ENCODE peak calls at places on chromosomes 12 and 14, in seven cellular contexts. I is SK-N-SH, P is H1, Q is GM12892, C is GM12878, N is GM12891, U is HepG2. A is an unnamed sample.

GRCh38 chr14:34302654-34303053 is 159.4 kb downstream of the SPTSSA start:
- DNase-seq in I (no peak), P (no peak), Q (no peak), C (no peak), N (no peak), U (no peak), A (no peak)

GRCh38 chr14:67228325-67228984 is 12.8 kb upstream of the PALS1 start:
- DNase-seq in I (no peak), P (no peak), Q (no peak), C (no peak), N (no peak), U (no peak), A (no peak)

GRCh38 chr14:84343637-84344036 is 1186.3 kb upstream of the FLRT2 start:
- DNase-seq in I (no peak), P (no peak), Q (no peak), C (no peak), N (no peak), U (no peak), A (no peak)

GRCh38 chr12:83110424-83110823 is 423.7 kb downstream of the TMTC2 start:
- DNase-seq in I (no peak), P (no peak), Q (no peak), C (no peak), N (no peak), U (no peak), A (no peak)

GRCh38 chr12:17348311-17348710 is 741.7 kb downstream of the RERGL start:
- DNase-seq in I (no peak), P (no peak), Q (no peak), C (no peak), N (no peak), U (no peak), A (no peak)

GRCh38 chr12:16076553-16076952 is 165.4 kb downstream of the DERA start:
- DNase-seq in I (peak), P (no peak), Q (no peak), C (no peak), N (no peak), U (peak), A (no peak)

GRCh38 chr14:96217381-96217913 is 12.8 kb downstream of the BDKRB2 start:
- DNase-seq in I (peak), P (no peak), Q (no peak), C (no peak), N (no peak), U (no peak), A (no peak)

GRCh38 chr12:132492522-132492921 is 2.6 kb downstream of the FBRSL1 start:
- DNase-seq in I (no peak), P (no peak), Q (no peak), C (peak), N (no peak), U (no peak), A (no peak)

GRCh38 chr12:108801736-108802665 is 55.4 kb downstream of the SSH1 start:
- DNase-seq in I (no peak), P (peak), Q (no peak), C (no peak), N (no peak), U (no peak), A (no peak)

GRCh38 chr14:64945431-64945830 is 2.9 kb upstream of the GPX2 start:
- DNase-seq in I (no peak), P (no peak), Q (no peak), C (no peak), N (no peak), U (no peak), A (no peak)

GRCh38 chr14:60097974-60098373 is 6.3 kb downstream of the PCNX4 start:
- DNase-seq in I (no peak), P (no peak), Q (no peak), C (no peak), N (no peak), U (no peak), A (no peak)

GRCh38 chr12:77746108-77746507 is 84.6 kb upstream of the NAV3 start:
- DNase-seq in I (no peak), P (no peak), Q (no peak), C (peak), N (no peak), U (no peak), A (no peak)
- TF ChIP-seq TAF1 in I (no peak), P (no peak), Q (no peak), C (no peak), N (no peak), U (no peak), A (no peak)

GRCh38 chr12:124419292-124420040 is 124.6 kb downstream of the RFLNA start:
- DNase-seq in I (no peak), P (no peak), Q (no peak), C (no peak), N (no peak), U (no peak), A (no peak)
- TF ChIP-seq TAF1 in I (no peak), P (no peak), Q (no peak), C (no peak), N (no peak), U (no peak), A (no peak)

GRCh38 chr12:54439521-54440255 is 20.6 kb upstream of the ITGA5 start:
- DNase-seq in I (peak), P (no peak), Q (no peak), C (no peak), N (no peak), U (peak), A (peak)
- TF ChIP-seq TAF1 in I (no peak), P (no peak), Q (no peak), C (no peak), N (no peak), U (no peak), A (no peak)

GRCh38 chr14:68740798-68741480 is 51.9 kb downstream of the ZFP36L1 start:
- DNase-seq in I (no peak), P (no peak), Q (no peak), C (no peak), N (no peak), U (no peak), A (peak)
- TF ChIP-seq TAF1 in I (no peak), P (no peak), Q (no peak), C (no peak), N (no peak), U (no peak), A (no peak)

GRCh38 chr12:51395283-51396230 is 4.4 kb upstream of the GALNT6 start:
- DNase-seq in I (peak), P (no peak), Q (no peak), C (peak), N (no peak), U (no peak), A (peak)
- TF ChIP-seq TAF1 in I (no peak), P (no peak), Q (no peak), C (no peak), N (no peak), U (no peak), A (no peak)

DNA sequence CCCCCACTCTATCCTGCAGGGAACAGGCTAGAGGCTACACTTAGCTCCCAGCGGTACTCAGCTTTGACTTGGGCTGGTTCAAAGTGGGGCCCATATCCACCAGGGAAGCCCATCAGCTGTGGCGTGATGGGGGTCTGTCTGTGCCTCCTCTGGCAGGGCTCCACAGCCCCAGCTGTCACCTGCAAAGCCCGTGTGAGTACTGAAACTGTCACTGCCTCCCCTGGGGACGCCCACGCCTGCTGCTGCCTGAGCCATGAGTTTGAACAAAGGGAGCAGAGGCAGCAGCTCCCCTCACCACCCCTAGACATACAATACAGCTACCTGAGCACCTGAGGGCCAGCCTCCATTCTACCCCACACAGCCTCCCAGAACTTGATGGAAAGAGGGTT is 5.0 kb downstream of the REM2 start:
- DNase-seq in I (no peak), P (no peak), Q (no peak), C (peak), N (no peak), U (no peak), A (no peak)
- TF ChIP-seq TAF1 in I (no peak), P (no peak), Q (peak), C (peak), N (peak), U (no peak), A (no peak)